ENCODE peak calls at places on chromosomes 6 and 20, in four cellular contexts. M is lower lobe of right lung, K is germinal center, B is aorta. R is an unnamed sample.

GRCh38 chr6:75794954-75795739 is 46.1 kb downstream of the MYO6 start:
- DNase-seq in M (no peak), B (no peak), K (no peak), R (no peak)

GRCh38 chr6:165638530-165638929 is 24.5 kb downstream of the PDE10A start:
- DNase-seq in K (no peak), M (no peak), B (no peak), R (no peak)

GRCh38 chr6:158835616-158836221 is 16.6 kb upstream of the EZR start:
- DNase-seq in M (peak), K (no peak), B (no peak), R (peak)

GRCh38 chr6:41694815-41695536 is 40.4 kb downstream of the TFEB start:
- DNase-seq in B (no peak), K (no peak), M (no peak), R (peak)

GRCh38 chr6:153028963-153029362 is 26.5 kb upstream of the MTRF1L start:
- DNase-seq in M (no peak), K (no peak), B (no peak), R (no peak)

GRCh38 chr6:34476462-34476861 is 10.6 kb downstream of the PACSIN1 start:
- DNase-seq in K (no peak), M (no peak), B (no peak), R (no peak)

GRCh38 chr6:158072083-158072721 is 90.5 kb downstream of the SYNJ2 start:
- DNase-seq in B (peak), M (peak), K (peak), R (peak)

GRCh38 chr6:4606016-4606415 is 170.2 kb upstream of the CDYL start:
- DNase-seq in M (no peak), B (no peak), K (no peak), R (no peak)

GRCh38 chr6:23446394-23447001 is 679.5 kb upstream of the NRSN1 start:
- DNase-seq in B (no peak), K (no peak), M (no peak), R (no peak)

GRCh38 chr6:119289651-119290050 is 59.9 kb downstream of the MAN1A1 start:
- DNase-seq in B (no peak), K (no peak), M (no peak), R (no peak)

GRCh38 chr20:48619126-48620101 is 208.4 kb downstream of the PREX1 start:
- DNase-seq in K (no peak), B (peak), M (peak), R (peak)

R was measured in Right ventricle myocardium superior.